ENCODE peak calls at places on chromosomes 5 and 9, in four cellular contexts. O, W, Y and T are unnamed samples.

GRCh38 chr9:40926404-40927259 is 201.8 kb downstream of the FOXD4L6 start:
- DNase-seq in O (no peak), W (no peak), Y (no peak), T (no peak)

GRCh38 chr5:126846756-126847155 is 69.8 kb downstream of the LMNB1 start:
- DNase-seq in O (no peak), W (no peak), Y (no peak), T (no peak)

GRCh38 chr9:4235951-4236804 is 63.7 kb downstream of the GLIS3 start:
- DNase-seq in O (no peak), W (no peak), Y (no peak), T (no peak)

GRCh38 chr5:69217154-69217731 is 17.4 kb upstream of the CDK7 start:
- DNase-seq in O (no peak), W (no peak), Y (peak; percentile 97), T (no peak)

GRCh38 chr5:179141867-179142266 is 81.7 kb downstream of the ZNF354C start:
- DNase-seq in O (no peak), W (no peak), Y (no peak), T (no peak)

GRCh38 chr5:72301557-72301956 is 18.5 kb downstream of the MRPS27 start:
- DNase-seq in O (no peak), W (no peak), Y (no peak), T (no peak)

GRCh38 chr9:16361118-16361517 is 509.4 kb downstream of the BNC2 start:
- DNase-seq in O (no peak), W (no peak), Y (no peak), T (no peak)

GRCh38 chr5:139711852-139712171 is 63.7 kb downstream of the CXXC5 start:
- DNase-seq in O (no peak), W (no peak), Y (no peak), T (no peak)

GRCh38 chr5:62779010-62779422 is 200.4 kb downstream of the LRRC70 start:
- DNase-seq in O (peak; percentile 20), W (no peak), Y (no peak), T (no peak)

GRCh38 chr9:101458955-101459631 is 23.5 kb upstream of the ALDOB start:
- DNase-seq in O (peak; percentile 43), W (no peak), Y (no peak), T (no peak)

GRCh38 chr9:28341913-28342312 is 768.6 kb upstream of the C9orf72 start:
- DNase-seq in O (no peak), W (no peak), Y (no peak), T (no peak)

GRCh38 chr5:179908528-179908927 is 831 bp upstream of the TBC1D9B start:
- DNase-seq in O (no peak), W (peak; percentile 49), Y (no peak), T (no peak)

GRCh38 chr9:109258619-109259321 is 62.1 kb downstream of the EPB41L4B start:
- DNase-seq in O (no peak), W (peak; percentile 58), Y (no peak), T (no peak)

GRCh38 chr5:55037046-55037771 is 13.2 kb downstream of the GZMK start:
- DNase-seq in O (no peak), W (no peak), Y (no peak), T (no peak)

GRCh38 chr9:1604942-1605560 is 410.1 kb upstream of the SMARCA2 start:
- DNase-seq in O (no peak), W (no peak), Y (no peak), T (no peak)

GRCh38 chr5:11596657-11597071 is 307.6 kb downstream of the CTNND2 start:
- DNase-seq in O (no peak), W (no peak), Y (no peak), T (no peak)

GRCh38 chr9:137969685-137970084 is 92.1 kb downstream of the CACNA1B start:
- DNase-seq in O (no peak), W (no peak), Y (no peak), T (peak; percentile 18)

GRCh38 chr9:113503131-113503541 is 39.6 kb downstream of the RGS3 start:
- DNase-seq in O (no peak), W (no peak), Y (no peak), T (no peak)

GRCh38 chr5:146877783-146878470 is 630 bp downstream of the PPP2R2B start:
- DNase-seq in O (no peak), W (no peak), Y (no peak), T (peak; percentile 65)

GRCh38 chr5:151100690-151101089 is 19.9 kb upstream of the TNIP1 start:
- DNase-seq in O (no peak), W (no peak), Y (no peak), T (no peak)

GRCh38 chr5:169164481-169164925 is 136.4 kb downstream of the SLIT3 start:
- DNase-seq in O (no peak), W (no peak), Y (no peak), T (peak; percentile 91)

GRCh38 chr9:109452761-109453160 is 45.3 kb downstream of the PTPN3 start:
- DNase-seq in O (no peak), W (no peak), Y (no peak), T (no peak)

GRCh38 chr5:77095189-77095588 is 8.1 kb upstream of the ZBED3 start:
- DNase-seq in O (no peak), W (no peak), Y (no peak), T (no peak)

GRCh38 chr9:89822996-89823395 is 218.2 kb downstream of the GADD45G start:
- DNase-seq in O (no peak), W (no peak), Y (no peak), T (no peak)

GRCh38 chr5:80254767-80255424 is 952 bp downstream of the SERINC5 start:
- DNase-seq in O (no peak), W (peak; percentile 37), Y (no peak), T (no peak)

GRCh38 chr9:129469188-129469987 is 151.5 kb downstream of the C9orf50 start:
- DNase-seq in O (no peak), W (no peak), Y (no peak), T (no peak)

GRCh38 chr5:108983456-108984092 is 235.9 kb downstream of the FER start:
- DNase-seq in O (no peak), W (no peak), Y (no peak), T (no peak)

GRCh38 chr9:124698265-124698664 is 72.8 kb downstream of the NR6A1 start:
- DNase-seq in O (no peak), W (no peak), Y (no peak), T (no peak)

GRCh38 chr5:110957934-110958333 is 113.6 kb upstream of the TSLP start:
- DNase-seq in O (no peak), W (no peak), Y (no peak), T (no peak)

GRCh38 chr5:135309391-135310327 is 89.4 kb downstream of the MACROH2A1 start:
- DNase-seq in O (no peak), W (no peak), Y (no peak), T (peak; percentile 24)

GRCh38 chr5:82068723-82069122 is 96.9 kb downstream of the ATG10 start:
- DNase-seq in O (no peak), W (no peak), Y (no peak), T (no peak)

GRCh38 chr9:130490981-130491380 is 46.2 kb downstream of the ASS1 start:
- DNase-seq in O (no peak), W (no peak), Y (no peak), T (no peak)

GRCh38 chr9:130493021-130493420 is 48.3 kb downstream of the ASS1 start:
- DNase-seq in O (no peak), W (no peak), Y (no peak), T (no peak)

GRCh38 chr9:130495067-130495466 is 50.3 kb downstream of the ASS1 start:
- DNase-seq in O (no peak), W (no peak), Y (no peak), T (no peak)

GRCh38 chr9:130493476-130493875 is 48.7 kb downstream of the ASS1 start:
- DNase-seq in O (no peak), W (no peak), Y (no peak), T (no peak)

DNA sequence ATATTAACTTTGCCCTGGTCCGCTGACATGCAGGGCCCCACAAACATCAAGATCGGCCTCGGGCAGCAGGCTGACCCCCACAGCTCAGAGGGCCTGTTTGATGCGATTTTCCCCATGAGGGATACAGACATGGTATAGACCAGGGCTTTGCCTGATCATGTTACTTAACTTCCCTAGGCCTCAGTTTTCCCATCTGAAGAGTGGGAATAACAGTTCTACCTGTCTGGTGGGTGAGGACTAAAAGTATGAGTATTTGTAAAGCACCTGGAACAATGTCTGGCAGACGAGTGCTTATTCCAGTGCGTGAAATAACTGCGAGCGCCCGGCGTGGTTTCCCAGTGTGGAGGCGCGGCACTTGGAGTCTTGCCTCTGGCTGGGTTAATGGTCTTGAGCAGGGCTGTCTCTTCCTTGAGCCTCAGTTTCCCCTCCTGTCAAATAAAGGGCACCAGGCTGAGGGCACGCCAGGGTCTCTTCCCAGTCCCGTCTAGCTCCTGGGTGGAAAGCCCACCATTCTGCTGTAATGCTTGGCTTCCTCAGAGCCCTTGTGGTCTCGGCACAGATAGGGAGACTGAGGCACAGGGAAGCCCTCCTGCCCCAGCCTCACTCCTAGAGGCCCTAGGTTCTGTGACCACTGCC is 47.2 kb downstream of the ASS1 start:
- DNase-seq in O (no peak), W (peak; percentile 3), Y (no peak), T (no peak)
- H3K36me3 ChIP-seq in O (peaks cover 19% of the 10 kb centered on the region), W (no peaks in the 10 kb centered on the region), Y (peaks cover 9% of the 10 kb centered on the region), T (peaks cover 3% of the 10 kb centered on the region)

DNA sequence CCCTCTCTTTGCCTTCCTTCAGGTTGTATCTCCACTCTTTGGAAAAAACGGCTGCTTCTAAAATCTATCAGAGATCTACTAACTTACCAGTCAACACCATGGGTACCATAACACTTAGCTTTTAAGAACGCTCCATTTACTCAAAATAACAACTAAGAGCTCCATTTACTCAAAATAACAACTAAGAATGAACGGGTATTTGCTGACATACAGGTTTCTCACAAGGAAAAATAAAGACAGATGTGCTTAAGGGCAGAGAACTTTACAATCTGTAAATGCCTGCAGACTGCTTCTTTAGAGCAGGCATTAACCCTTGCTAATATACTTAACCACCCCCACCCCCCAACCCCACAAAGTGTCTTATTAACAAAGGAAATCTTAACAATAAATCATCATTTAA is 2.8 kb downstream of the UBAP2 start:
- DNase-seq in O (no peak), W (no peak), Y (no peak), T (no peak)
- H3K4me3 ChIP-seq in O (no peak overlapping the region), W (no peak overlapping the region), Y (no peak overlapping the region), T (no peak overlapping the region)

GRCh38 chr5:141003791-141004601 is 37.7 kb downstream of the PCDHAC2 start:
- DNase-seq in O (no peak), W (no peak), Y (no peak), T (peak; percentile 98)
- H3K27ac ChIP-seq in O (no peak overlapping the region), W (no peak overlapping the region), Y (no peak overlapping the region), T (peak overlapping the region; percentile 97)

GRCh38 chr5:112995764-112996618 is 19.4 kb downstream of the DCP2 start:
- DNase-seq in O (peak; percentile 84), W (peak; percentile 84), Y (peak; percentile 33), T (no peak)

GRCh38 chr5:113002423-113002822 is 25.8 kb downstream of the DCP2 start:
- DNase-seq in O (no peak), W (no peak), Y (no peak), T (no peak)

GRCh38 chr5:113000466-113000865 is 23.9 kb downstream of the DCP2 start:
- DNase-seq in O (no peak), W (no peak), Y (no peak), T (no peak)

GRCh38 chr5:112996830-112997374 is 20.3 kb downstream of the DCP2 start:
- DNase-seq in O (no peak), W (no peak), Y (no peak), T (no peak)

DNA sequence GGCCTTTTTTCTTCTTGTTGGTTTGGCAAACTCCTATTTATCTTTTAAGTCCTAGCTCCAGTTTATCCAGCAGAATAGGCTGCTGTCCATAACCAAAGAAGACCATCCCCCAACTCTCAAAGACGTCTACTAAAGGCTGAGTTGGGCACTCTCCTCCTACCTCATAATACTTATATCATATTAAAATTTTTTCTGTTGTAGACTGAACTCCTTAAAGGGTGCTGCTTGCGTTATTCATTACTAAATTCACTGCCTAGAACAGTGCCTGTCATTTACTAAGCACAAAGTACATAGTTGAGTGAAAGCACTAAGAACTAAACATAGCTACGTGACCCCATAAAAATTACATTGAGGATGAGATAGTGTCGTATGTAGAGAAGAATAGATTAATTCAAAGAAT is 21.7 kb downstream of the DCP2 start:
- DNase-seq in O (no peak), W (no peak), Y (no peak), T (no peak)
- H3K36me3 ChIP-seq in O (peaks cover 11% of the 10 kb centered on the region), W (no peaks in the 10 kb centered on the region), Y (peaks cover 9% of the 10 kb centered on the region), T (peaks cover 80% of the 10 kb centered on the region)